ENCODE peak calls at places on chromosome 6, in six cellular contexts. A is cardiac muscle cell, F is PC-9, R is tibial artery, P is fibroblast of pulmonary artery, G is upper lobe of left lung. L is an unnamed sample.

GRCh38 chr6:89454300-89454699 is 21.3 kb downstream of the ANKRD6 start:
- DNase-seq in F (no peak), G (no peak), R (no peak), P (no peak), A (no peak), L (no peak)

GRCh38 chr6:34816635-34817301 is 24.9 kb downstream of the BLTP3A start:
- DNase-seq in A (no peak), G (no peak), R (no peak), P (no peak), F (no peak), L (no peak)

GRCh38 chr6:170344631-170345576 is 38.3 kb downstream of the FAM120B start:
- DNase-seq in G (no peak), R (no peak), A (peak), F (peak), P (peak), L (no peak)

GRCh38 chr6:107192739-107193296 is 77.5 kb upstream of the BEND3 start:
- DNase-seq in R (no peak), P (no peak), G (no peak), F (no peak), A (no peak), L (no peak)

GRCh38 chr6:114287461-114287860 is 55.4 kb downstream of the HS3ST5 start:
- DNase-seq in G (no peak), A (no peak), P (no peak), R (no peak), F (no peak), L (no peak)

GRCh38 chr6:37851997-37852524 is 32.5 kb downstream of the ZFAND3 start:
- DNase-seq in A (no peak), F (no peak), G (no peak), R (no peak), P (no peak), L (no peak)

GRCh38 chr6:20915150-20915549 is 380.9 kb downstream of the CDKAL1 start:
- DNase-seq in R (no peak), A (no peak), F (no peak), G (no peak), P (no peak), L (no peak)

GRCh38 chr6:119006972-119007371 is 71.5 kb downstream of the FAM184A start:
- DNase-seq in A (no peak), P (no peak), R (no peak), G (no peak), F (no peak), L (no peak)

GRCh38 chr6:63764318-63764916 is 128.8 kb downstream of the PHF3 start:
- DNase-seq in P (peak), F (no peak), G (no peak), A (peak), R (no peak), L (no peak)

GRCh38 chr6:122297010-122297409 is 102.4 kb upstream of the HSF2 start:
- DNase-seq in A (no peak), F (no peak), G (no peak), P (no peak), R (no peak), L (no peak)

GRCh38 chr6:122289721-122290501 is 109.5 kb upstream of the HSF2 start:
- DNase-seq in P (peak), A (peak), R (no peak), F (no peak), G (no peak), L (no peak)

GRCh38 chr6:168782211-168782729 is 341.3 kb downstream of the SMOC2 start:
- DNase-seq in F (no peak), R (peak), P (no peak), G (no peak), A (no peak), L (no peak)

GRCh38 chr6:134703206-134703605 is 246.7 kb downstream of the ALDH8A1 start:
- DNase-seq in G (no peak), A (no peak), F (no peak), R (no peak), P (no peak), L (no peak)

GRCh38 chr6:110039996-110040383 is 61.9 kb downstream of the GPR6 start:
- DNase-seq in A (peak), P (peak), R (no peak), G (peak), F (no peak), L (no peak)

GRCh38 chr6:168737481-168737880 is 296.5 kb downstream of the SMOC2 start:
- DNase-seq in R (no peak), P (no peak), F (no peak), G (no peak), A (peak), L (no peak)

GRCh38 chr6:82083646-82084045 is 163.9 kb downstream of the IBTK start:
- DNase-seq in R (no peak), A (no peak), F (no peak), G (no peak), P (no peak), L (no peak)

GRCh38 chr6:157952751-157953479 is 28.7 kb upstream of the SYNJ2 start:
- DNase-seq in F (no peak), G (no peak), P (no peak), A (no peak), R (no peak), L (no peak)

GRCh38 chr6:55617272-55617671 is 38.3 kb upstream of the HMGCLL1 start:
- DNase-seq in R (no peak), A (peak), F (no peak), P (peak), G (no peak), L (no peak)

GRCh38 chr6:39841291-39841690 is 49.1 kb downstream of the DAAM2 start:
- DNase-seq in P (no peak), R (no peak), F (no peak), G (no peak), A (no peak), L (no peak)

GRCh38 chr6:122014961-122015360 is 384.5 kb upstream of the HSF2 start:
- DNase-seq in A (peak), G (no peak), F (no peak), P (peak), R (no peak), L (no peak)

GRCh38 chr6:79056226-79056625 is 21.8 kb downstream of the PHIP start:
- DNase-seq in R (no peak), G (no peak), P (no peak), A (no peak), F (no peak), L (no peak)

GRCh38 chr6:13769655-13770053 is 44.7 kb downstream of the MCUR1 start:
- DNase-seq in R (no peak), F (no peak), G (peak), P (no peak), A (no peak), L (no peak)

GRCh38 chr6:37029249-37029959 is 23.9 kb downstream of the FGD2 start:
- DNase-seq in F (peak), A (peak), G (no peak), P (peak), R (peak), L (peak)

GRCh38 chr6:16322666-16323312 is 84.4 kb downstream of the GMPR start:
- DNase-seq in P (peak), F (no peak), A (peak), G (peak), R (peak), L (no peak)

GRCh38 chr6:101110814-101111213 is 229.7 kb upstream of the ASCC3 start:
- DNase-seq in G (no peak), R (no peak), P (peak), F (no peak), A (no peak), L (no peak)

GRCh38 chr6:16397623-16398022 is 159.2 kb downstream of the GMPR start:
- DNase-seq in P (no peak), R (no peak), A (no peak), F (no peak), G (no peak), L (no peak)

GRCh38 chr6:98579089-98579488 is 255.3 kb upstream of the POU3F2 start:
- DNase-seq in F (no peak), G (no peak), R (no peak), P (no peak), A (no peak), L (no peak)

GRCh38 chr6:107692351-107692750 is 131.8 kb downstream of the SCML4 start:
- DNase-seq in P (peak), G (no peak), A (peak), F (no peak), R (no peak), L (no peak)

GRCh38 chr6:69427882-69428281 is 368.9 kb downstream of the LMBRD1 start:
- DNase-seq in R (no peak), F (no peak), P (no peak), A (no peak), G (no peak), L (no peak)

GRCh38 chr6:7589221-7589620 is 777 bp upstream of the SNRNP48 start:
- DNase-seq in P (no peak), G (no peak), R (no peak), A (no peak), F (no peak), L (no peak)

GRCh38 chr6:73455865-73456629 is 4.0 kb upstream of the CGAS start:
- DNase-seq in P (peak), R (no peak), A (peak), G (no peak), F (no peak), L (no peak)

GRCh38 chr6:46758960-46759753 is 12.4 kb downstream of the ANKRD66 start:
- DNase-seq in P (no peak), A (no peak), G (no peak), R (no peak), F (no peak), L (no peak)

GRCh38 chr6:102114402-102114801 is 720.9 kb downstream of the GRIK2 start:
- DNase-seq in A (no peak), P (no peak), R (no peak), F (no peak), G (no peak), L (no peak)

GRCh38 chr6:167589615-167589940 is 237.1 kb upstream of the AFDN start:
- DNase-seq in A (no peak), R (no peak), G (no peak), P (no peak), F (no peak), L (no peak)

DNA sequence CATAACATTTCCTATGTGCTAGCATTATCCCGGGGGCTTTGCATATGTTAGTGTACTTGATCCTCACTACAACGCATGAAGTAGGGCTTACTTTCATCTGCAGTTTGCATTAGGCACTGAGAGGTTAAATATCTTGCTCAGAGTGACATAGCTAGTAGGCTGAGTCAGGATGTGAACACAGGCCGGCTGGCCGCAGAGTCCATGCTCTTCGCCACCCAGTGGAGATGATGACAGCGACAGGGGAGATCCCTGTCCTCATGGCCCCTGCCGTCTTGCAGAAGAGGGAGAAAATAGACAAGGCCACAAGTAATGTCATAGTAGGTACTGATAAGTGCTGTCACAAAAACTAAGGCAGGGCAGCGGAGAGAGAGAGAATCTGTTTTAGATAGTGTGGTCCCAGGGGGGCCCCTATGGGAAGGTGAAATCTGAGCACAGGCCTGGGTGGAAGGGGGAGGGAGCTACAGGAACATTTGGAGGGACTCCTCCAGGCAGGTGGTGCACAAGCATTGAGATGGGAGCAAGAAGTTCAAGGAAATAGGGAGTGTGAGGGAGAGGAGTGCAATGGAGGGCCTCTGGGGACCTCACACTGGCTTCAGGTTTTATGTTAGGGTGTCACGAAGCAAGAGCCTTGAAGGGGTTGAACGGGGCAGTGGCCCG is 46.8 kb downstream of the LYRM4 start:
- DNase-seq in A (peak), G (peak), F (no peak), R (no peak), P (peak), L (no peak)
- H3K4me3 ChIP-seq in A (no peak), G (no peak), F (no peak), R (no peak), P (no peak), L (no peak)

GRCh38 chr6:106102967-106103727 is 17.0 kb downstream of the PRDM1 start:
- DNase-seq in A (no peak), R (no peak), F (peak), P (no peak), G (no peak), L (no peak)
- H3K4me3 ChIP-seq in A (no peak), R (no peak), F (no peak), P (peak), G (peak), L (peak)

DNA sequence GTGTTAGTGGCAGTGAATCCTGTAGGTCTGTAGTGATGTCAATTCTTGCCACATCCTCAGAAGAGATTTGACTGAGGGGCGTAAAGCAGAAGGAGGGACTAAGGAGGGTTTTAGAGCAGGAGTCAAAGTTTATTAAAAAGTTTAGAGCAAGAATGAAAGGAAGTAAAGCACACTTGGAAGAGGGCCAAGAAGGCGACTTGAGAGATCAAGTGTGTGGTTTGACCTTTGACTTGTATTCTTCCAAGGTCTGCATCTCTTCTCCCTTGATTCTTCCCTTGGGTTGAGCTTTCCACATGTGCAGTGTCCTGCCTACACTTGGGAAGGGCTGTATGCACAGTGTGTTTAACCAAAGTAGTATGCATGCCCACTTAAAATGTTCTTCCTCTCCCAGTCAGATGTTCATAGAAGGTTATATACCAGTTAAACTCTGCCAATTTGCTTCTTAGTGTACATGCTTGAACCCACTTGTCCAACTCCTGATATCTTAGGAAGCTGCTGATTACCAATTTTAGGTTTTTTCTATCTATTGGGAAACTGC is 627.6 kb downstream of the MMUT start:
- DNase-seq in P (peak), G (no peak), R (no peak), A (peak), F (no peak), L (no peak)
- H3K4me3 ChIP-seq in P (no peak), G (no peak), R (no peak), A (no peak), F (no peak), L (no peak)

DNA sequence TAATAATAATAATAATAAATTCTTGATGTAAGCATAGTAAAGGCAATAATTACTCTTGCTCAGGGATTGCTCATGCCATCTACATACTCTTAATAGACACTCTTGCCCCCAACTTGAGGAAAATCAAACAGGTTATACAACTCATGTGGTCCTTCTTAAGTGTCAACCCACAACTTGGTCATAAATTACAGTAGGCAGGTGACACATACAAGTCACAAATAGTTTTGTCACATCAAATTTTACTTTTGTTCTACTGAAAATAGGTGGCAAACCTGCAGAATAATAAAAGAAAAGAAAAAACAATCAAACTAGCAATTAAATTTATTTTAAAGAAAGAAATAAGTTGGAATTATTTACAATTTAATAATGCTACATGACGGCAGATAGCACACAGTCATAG is 1.6 kb downstream of the ME1 start:
- DNase-seq in G (no peak), A (no peak), R (no peak), F (peak), P (no peak), L (no peak)
- H3K4me3 ChIP-seq in G (no peak), A (no peak), R (peak), F (peak), P (peak), L (no peak)

DNA sequence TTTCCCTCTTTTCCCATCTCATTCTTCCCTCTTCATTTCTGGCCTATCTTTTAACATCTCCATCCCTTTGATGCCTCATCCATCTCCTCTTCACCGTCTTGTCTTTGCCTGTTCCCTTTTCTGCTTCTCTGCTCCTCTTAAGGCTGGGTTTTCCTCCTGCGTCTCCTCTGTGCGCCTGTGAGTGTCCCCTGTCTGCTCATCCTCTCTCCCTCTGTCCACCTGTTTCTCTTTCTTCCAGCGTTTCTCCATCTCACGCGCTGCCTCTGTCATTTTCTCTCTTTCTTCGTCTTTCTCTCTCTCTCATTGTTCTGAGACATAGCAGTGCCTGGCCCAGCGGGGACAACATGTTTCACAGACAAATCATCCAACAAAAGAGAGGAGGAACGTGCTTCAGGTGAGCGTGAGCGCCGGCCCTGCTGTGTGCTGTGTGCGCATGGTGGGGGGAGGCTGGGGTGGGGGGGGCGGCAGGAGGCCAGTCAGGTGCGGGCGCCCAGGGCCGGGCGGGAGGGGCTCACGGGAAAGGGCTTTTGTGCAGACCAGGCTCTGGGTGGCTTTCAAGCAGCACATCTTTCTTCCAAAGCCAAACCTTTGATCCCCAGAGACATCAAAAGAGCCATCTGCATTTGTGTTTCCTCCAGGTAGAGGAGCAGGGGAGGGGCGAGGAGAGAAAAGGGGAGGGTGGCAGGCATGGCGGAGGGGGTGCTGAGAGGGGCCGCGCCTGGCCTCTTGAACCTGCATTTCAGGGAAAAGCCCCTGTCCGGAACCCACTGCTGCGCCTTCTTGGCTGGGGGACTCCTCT is 121.3 kb downstream of the VEGFA start:
- DNase-seq in R (no peak), G (no peak), A (no peak), F (no peak), P (no peak), L (no peak)
- H3K4me3 ChIP-seq in R (no peak), G (no peak), A (no peak), F (no peak), P (no peak), L (no peak)

DNA sequence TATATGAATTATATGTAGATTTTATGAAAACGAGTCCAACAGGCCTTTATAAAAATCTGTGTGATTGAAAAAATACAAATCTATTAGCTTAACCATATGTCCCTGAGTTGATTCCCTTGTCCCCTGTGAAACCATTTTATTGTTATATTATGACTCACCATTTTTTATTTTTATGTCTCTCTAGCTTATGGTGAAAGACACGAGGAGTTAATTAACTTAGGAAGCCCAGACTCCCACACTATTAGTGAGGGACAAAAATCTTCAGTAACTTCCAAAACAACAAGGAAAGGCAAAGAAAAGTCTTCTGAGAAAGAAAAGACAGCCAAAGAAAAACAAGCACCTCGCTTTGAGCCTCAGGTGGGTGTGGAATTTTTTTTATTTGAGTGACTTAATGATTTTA is 183.1 kb downstream of the ADGB start:
- DNase-seq in R (no peak), G (no peak), F (no peak), A (no peak), P (no peak), L (no peak)
- H3K4me3 ChIP-seq in R (no peak), G (no peak), F (no peak), A (no peak), P (no peak), L (no peak)